ENCODE peak calls at places on chromosomes 13 and 19, in seven cellular contexts. One of them, this sample, is unnamed.
A peak's percentile ranks its signal among the peaks of the same experiment; 100 is the strongest.

GRCh38 chr13:59269476-59269875 is 894.3 kb downstream of the DIAPH3 start:
- DNase-seq in stimulated activated CD4-positive, alpha-beta T cell treated with anti-CD3 and anti-CD28 coated beads, Interleukin-4, amount 100 ng/mL, for 1 hour: no peak
- DNase-seq in nucleus accumbens: no peak
- DNase-seq in amygdala: no peak
- DNase-seq in thoracic aorta: no peak
- DNase-seq in NCI-H187 treated with DMSO at 0.1 percent for 48 hours: no peak
- DNase-seq in heart left ventricle: no peak
- DNase-seq in this sample: no peak

GRCh38 chr19:48480151-48480475 is 10.9 kb downstream of the CYTH2 start:
- DNase-seq in stimulated activated CD4-positive, alpha-beta T cell treated with anti-CD3 and anti-CD28 coated beads, Interleukin-4, amount 100 ng/mL, for 1 hour: peak; percentile 54
- DNase-seq in nucleus accumbens: peak; percentile 66
- DNase-seq in amygdala: peak; percentile 68
- DNase-seq in heart left ventricle: peak; percentile 82
- DNase-seq in NCI-H187 treated with DMSO at 0.1 percent for 48 hours: no peak
- DNase-seq in thoracic aorta: no peak
- DNase-seq in this sample: no peak

GRCh38 chr13:98676239-98676638 is 76.2 kb downstream of the SLC15A1 start:
- DNase-seq in NCI-H187 treated with DMSO at 0.1 percent for 48 hours: no peak
- DNase-seq in thoracic aorta: no peak
- DNase-seq in nucleus accumbens: no peak
- DNase-seq in amygdala: peak; percentile 19
- DNase-seq in stimulated activated CD4-positive, alpha-beta T cell treated with anti-CD3 and anti-CD28 coated beads, Interleukin-4, amount 100 ng/mL, for 1 hour: no peak
- DNase-seq in heart left ventricle: no peak
- DNase-seq in this sample: no peak

GRCh38 chr19:35505956-35506355 is 7.5 kb downstream of the DMKN start:
- DNase-seq in heart left ventricle: peak; percentile 20
- DNase-seq in stimulated activated CD4-positive, alpha-beta T cell treated with anti-CD3 and anti-CD28 coated beads, Interleukin-4, amount 100 ng/mL, for 1 hour: no peak
- DNase-seq in NCI-H187 treated with DMSO at 0.1 percent for 48 hours: no peak
- DNase-seq in nucleus accumbens: no peak
- DNase-seq in thoracic aorta: no peak
- DNase-seq in amygdala: no peak
- DNase-seq in this sample: no peak

GRCh38 chr19:7333198-7334118 is 15.3 kb upstream of the ARHGEF18 start:
- DNase-seq in heart left ventricle: no peak
- DNase-seq in nucleus accumbens: no peak
- DNase-seq in thoracic aorta: no peak
- DNase-seq in amygdala: no peak
- DNase-seq in NCI-H187 treated with DMSO at 0.1 percent for 48 hours: no peak
- DNase-seq in stimulated activated CD4-positive, alpha-beta T cell treated with anti-CD3 and anti-CD28 coated beads, Interleukin-4, amount 100 ng/mL, for 1 hour: no peak
- DNase-seq in this sample: no peak

GRCh38 chr13:32622827-32623226 is 36.6 kb downstream of the PDS5B start:
- DNase-seq in stimulated activated CD4-positive, alpha-beta T cell treated with anti-CD3 and anti-CD28 coated beads, Interleukin-4, amount 100 ng/mL, for 1 hour: no peak
- DNase-seq in amygdala: no peak
- DNase-seq in heart left ventricle: no peak
- DNase-seq in NCI-H187 treated with DMSO at 0.1 percent for 48 hours: no peak
- DNase-seq in nucleus accumbens: no peak
- DNase-seq in thoracic aorta: no peak
- DNase-seq in this sample: no peak

GRCh38 chr13:19960673-19961015 is 2.1 kb downstream of the ZMYM2 start:
- DNase-seq in stimulated activated CD4-positive, alpha-beta T cell treated with anti-CD3 and anti-CD28 coated beads, Interleukin-4, amount 100 ng/mL, for 1 hour: no peak
- DNase-seq in nucleus accumbens: no peak
- DNase-seq in NCI-H187 treated with DMSO at 0.1 percent for 48 hours: no peak
- DNase-seq in amygdala: no peak
- DNase-seq in thoracic aorta: no peak
- DNase-seq in heart left ventricle: no peak
- DNase-seq in this sample: no peak

GRCh38 chr19:33390120-33390907 is 16.8 kb downstream of the CEBPG start:
- DNase-seq in thoracic aorta: no peak
- DNase-seq in nucleus accumbens: no peak
- DNase-seq in heart left ventricle: peak; percentile 82
- DNase-seq in stimulated activated CD4-positive, alpha-beta T cell treated with anti-CD3 and anti-CD28 coated beads, Interleukin-4, amount 100 ng/mL, for 1 hour: no peak
- DNase-seq in amygdala: no peak
- DNase-seq in NCI-H187 treated with DMSO at 0.1 percent for 48 hours: no peak
- DNase-seq in this sample: peak; percentile 56

GRCh38 chr13:82206241-82206640 is 1676.0 kb downstream of the SLITRK1 start:
- DNase-seq in amygdala: no peak
- DNase-seq in stimulated activated CD4-positive, alpha-beta T cell treated with anti-CD3 and anti-CD28 coated beads, Interleukin-4, amount 100 ng/mL, for 1 hour: no peak
- DNase-seq in nucleus accumbens: no peak
- DNase-seq in NCI-H187 treated with DMSO at 0.1 percent for 48 hours: no peak
- DNase-seq in thoracic aorta: no peak
- DNase-seq in heart left ventricle: no peak
- DNase-seq in this sample: no peak

GRCh38 chr13:42048625-42049453 is at the start of gene DGKH:
- DNase-seq in stimulated activated CD4-positive, alpha-beta T cell treated with anti-CD3 and anti-CD28 coated beads, Interleukin-4, amount 100 ng/mL, for 1 hour: peak; percentile 64
- DNase-seq in NCI-H187 treated with DMSO at 0.1 percent for 48 hours: no peak
- DNase-seq in heart left ventricle: peak; percentile 89
- DNase-seq in nucleus accumbens: peak; percentile 78
- DNase-seq in amygdala: peak; percentile 73
- DNase-seq in thoracic aorta: peak; percentile 50
- DNase-seq in this sample: peak; percentile 47

GRCh38 chr13:112454648-112455334 is 78.6 kb downstream of the SPACA7 start:
- DNase-seq in thoracic aorta: no peak
- DNase-seq in nucleus accumbens: no peak
- DNase-seq in heart left ventricle: peak; percentile 32
- DNase-seq in NCI-H187 treated with DMSO at 0.1 percent for 48 hours: no peak
- DNase-seq in amygdala: no peak
- DNase-seq in stimulated activated CD4-positive, alpha-beta T cell treated with anti-CD3 and anti-CD28 coated beads, Interleukin-4, amount 100 ng/mL, for 1 hour: no peak
- DNase-seq in this sample: no peak

GRCh38 chr19:55230329-55230728 is 1.8 kb upstream of the TMEM86B start:
- DNase-seq in thoracic aorta: no peak
- DNase-seq in nucleus accumbens: no peak
- DNase-seq in NCI-H187 treated with DMSO at 0.1 percent for 48 hours: no peak
- DNase-seq in amygdala: no peak
- DNase-seq in stimulated activated CD4-positive, alpha-beta T cell treated with anti-CD3 and anti-CD28 coated beads, Interleukin-4, amount 100 ng/mL, for 1 hour: no peak
- DNase-seq in heart left ventricle: no peak
- DNase-seq in this sample: no peak

GRCh38 chr19:15696654-15697194 is 23.8 kb downstream of the CYP4F12 start:
- DNase-seq in heart left ventricle: no peak
- DNase-seq in stimulated activated CD4-positive, alpha-beta T cell treated with anti-CD3 and anti-CD28 coated beads, Interleukin-4, amount 100 ng/mL, for 1 hour: no peak
- DNase-seq in nucleus accumbens: no peak
- DNase-seq in amygdala: no peak
- DNase-seq in NCI-H187 treated with DMSO at 0.1 percent for 48 hours: no peak
- DNase-seq in thoracic aorta: no peak
- DNase-seq in this sample: no peak

GRCh38 chr19:35257113-35257461 is 8.3 kb downstream of the LSR start:
- DNase-seq in nucleus accumbens: no peak
- DNase-seq in thoracic aorta: no peak
- DNase-seq in stimulated activated CD4-positive, alpha-beta T cell treated with anti-CD3 and anti-CD28 coated beads, Interleukin-4, amount 100 ng/mL, for 1 hour: no peak
- DNase-seq in NCI-H187 treated with DMSO at 0.1 percent for 48 hours: no peak
- DNase-seq in heart left ventricle: no peak
- DNase-seq in amygdala: no peak
- DNase-seq in this sample: no peak

GRCh38 chr19:12843999-12844732 is 5.9 kb downstream of the MAST1 start:
- DNase-seq in stimulated activated CD4-positive, alpha-beta T cell treated with anti-CD3 and anti-CD28 coated beads, Interleukin-4, amount 100 ng/mL, for 1 hour: no peak
- DNase-seq in heart left ventricle: no peak
- DNase-seq in thoracic aorta: no peak
- DNase-seq in NCI-H187 treated with DMSO at 0.1 percent for 48 hours: no peak
- DNase-seq in nucleus accumbens: no peak
- DNase-seq in amygdala: no peak
- DNase-seq in this sample: no peak

GRCh38 chr19:50422397-50423278 is 3.9 kb downstream of the SPIB start:
- DNase-seq in heart left ventricle: no peak
- DNase-seq in amygdala: no peak
- DNase-seq in NCI-H187 treated with DMSO at 0.1 percent for 48 hours: no peak
- DNase-seq in stimulated activated CD4-positive, alpha-beta T cell treated with anti-CD3 and anti-CD28 coated beads, Interleukin-4, amount 100 ng/mL, for 1 hour: no peak
- DNase-seq in thoracic aorta: no peak
- DNase-seq in nucleus accumbens: no peak
- DNase-seq in this sample: no peak

GRCh38 chr19:11479090-11479469 is 1.8 kb downstream of the ELAVL3 start:
- DNase-seq in nucleus accumbens: peak; percentile 27
- DNase-seq in NCI-H187 treated with DMSO at 0.1 percent for 48 hours: no peak
- DNase-seq in amygdala: no peak
- DNase-seq in stimulated activated CD4-positive, alpha-beta T cell treated with anti-CD3 and anti-CD28 coated beads, Interleukin-4, amount 100 ng/mL, for 1 hour: no peak
- DNase-seq in heart left ventricle: no peak
- DNase-seq in thoracic aorta: no peak
- DNase-seq in this sample: no peak

GRCh38 chr19:58054792-58055482 is 4.1 kb upstream of the ZNF135 start:
- DNase-seq in thoracic aorta: no peak
- DNase-seq in heart left ventricle: no peak
- DNase-seq in nucleus accumbens: peak; percentile 75
- DNase-seq in stimulated activated CD4-positive, alpha-beta T cell treated with anti-CD3 and anti-CD28 coated beads, Interleukin-4, amount 100 ng/mL, for 1 hour: no peak
- DNase-seq in NCI-H187 treated with DMSO at 0.1 percent for 48 hours: no peak
- DNase-seq in amygdala: peak; percentile 70
- DNase-seq in this sample: no peak

GRCh38 chr19:45514376-45515051 is 7.2 kb downstream of the VASP start:
- DNase-seq in heart left ventricle: no peak
- DNase-seq in amygdala: no peak
- DNase-seq in nucleus accumbens: no peak
- DNase-seq in stimulated activated CD4-positive, alpha-beta T cell treated with anti-CD3 and anti-CD28 coated beads, Interleukin-4, amount 100 ng/mL, for 1 hour: no peak
- DNase-seq in thoracic aorta: no peak
- DNase-seq in NCI-H187 treated with DMSO at 0.1 percent for 48 hours: no peak
- DNase-seq in this sample: no peak

GRCh38 chr19:11849264-11849615 is 714 bp downstream of the ZNF439 start:
- DNase-seq in NCI-H187 treated with DMSO at 0.1 percent for 48 hours: no peak
- DNase-seq in thoracic aorta: no peak
- DNase-seq in heart left ventricle: no peak
- DNase-seq in stimulated activated CD4-positive, alpha-beta T cell treated with anti-CD3 and anti-CD28 coated beads, Interleukin-4, amount 100 ng/mL, for 1 hour: no peak
- DNase-seq in nucleus accumbens: no peak
- DNase-seq in amygdala: no peak
- DNase-seq in this sample: no peak

GRCh38 chr19:10226376-10227214 is 4.5 kb downstream of the S1PR2 start:
- DNase-seq in thoracic aorta: no peak
- DNase-seq in amygdala: peak; percentile 43
- DNase-seq in heart left ventricle: peak; percentile 80
- DNase-seq in NCI-H187 treated with DMSO at 0.1 percent for 48 hours: no peak
- DNase-seq in nucleus accumbens: peak; percentile 78
- DNase-seq in stimulated activated CD4-positive, alpha-beta T cell treated with anti-CD3 and anti-CD28 coated beads, Interleukin-4, amount 100 ng/mL, for 1 hour: no peak
- DNase-seq in this sample: peak; percentile 62

GRCh38 chr13:59643239-59643865 is 520.4 kb downstream of the DIAPH3 start:
- DNase-seq in thoracic aorta: no peak
- DNase-seq in amygdala: no peak
- DNase-seq in nucleus accumbens: no peak
- DNase-seq in heart left ventricle: no peak
- DNase-seq in NCI-H187 treated with DMSO at 0.1 percent for 48 hours: no peak
- DNase-seq in stimulated activated CD4-positive, alpha-beta T cell treated with anti-CD3 and anti-CD28 coated beads, Interleukin-4, amount 100 ng/mL, for 1 hour: no peak
- DNase-seq in this sample: no peak

GRCh38 chr13:36710396-36710795 is 36.6 kb downstream of the SERTM1 start:
- DNase-seq in heart left ventricle: no peak
- DNase-seq in NCI-H187 treated with DMSO at 0.1 percent for 48 hours: no peak
- DNase-seq in nucleus accumbens: no peak
- DNase-seq in thoracic aorta: no peak
- DNase-seq in amygdala: no peak
- DNase-seq in stimulated activated CD4-positive, alpha-beta T cell treated with anti-CD3 and anti-CD28 coated beads, Interleukin-4, amount 100 ng/mL, for 1 hour: no peak
- DNase-seq in this sample: no peak

GRCh38 chr19:58563034-58563573 is 4.7 kb upstream of the UBE2M start:
- DNase-seq in nucleus accumbens: no peak
- DNase-seq in heart left ventricle: peak; percentile 75
- DNase-seq in thoracic aorta: no peak
- DNase-seq in stimulated activated CD4-positive, alpha-beta T cell treated with anti-CD3 and anti-CD28 coated beads, Interleukin-4, amount 100 ng/mL, for 1 hour: peak; percentile 42
- DNase-seq in amygdala: no peak
- DNase-seq in NCI-H187 treated with DMSO at 0.1 percent for 48 hours: no peak
- DNase-seq in this sample: no peak

GRCh38 chr13:110305001-110305400 is 2.0 kb downstream of the COL4A1 start:
- DNase-seq in heart left ventricle: no peak
- DNase-seq in NCI-H187 treated with DMSO at 0.1 percent for 48 hours: no peak
- DNase-seq in thoracic aorta: no peak
- DNase-seq in amygdala: no peak
- DNase-seq in nucleus accumbens: no peak
- DNase-seq in stimulated activated CD4-positive, alpha-beta T cell treated with anti-CD3 and anti-CD28 coated beads, Interleukin-4, amount 100 ng/mL, for 1 hour: no peak
- DNase-seq in this sample: no peak

GRCh38 chr13:90738881-90739280 is 608.6 kb upstream of the MIR17HG start:
- DNase-seq in NCI-H187 treated with DMSO at 0.1 percent for 48 hours: no peak
- DNase-seq in stimulated activated CD4-positive, alpha-beta T cell treated with anti-CD3 and anti-CD28 coated beads, Interleukin-4, amount 100 ng/mL, for 1 hour: no peak
- DNase-seq in thoracic aorta: no peak
- DNase-seq in amygdala: no peak
- DNase-seq in heart left ventricle: no peak
- DNase-seq in nucleus accumbens: no peak
- DNase-seq in this sample: no peak

GRCh38 chr13:110484290-110485048 is 77.1 kb downstream of the RAB20 start:
- DNase-seq in NCI-H187 treated with DMSO at 0.1 percent for 48 hours: no peak
- DNase-seq in heart left ventricle: no peak
- DNase-seq in stimulated activated CD4-positive, alpha-beta T cell treated with anti-CD3 and anti-CD28 coated beads, Interleukin-4, amount 100 ng/mL, for 1 hour: no peak
- DNase-seq in nucleus accumbens: no peak
- DNase-seq in thoracic aorta: no peak
- DNase-seq in amygdala: no peak
- DNase-seq in this sample: no peak

GRCh38 chr13:113732961-113733950 is 25.8 kb upstream of the TMEM255B start:
- DNase-seq in NCI-H187 treated with DMSO at 0.1 percent for 48 hours: no peak
- DNase-seq in heart left ventricle: peak; percentile 51
- DNase-seq in amygdala: no peak
- DNase-seq in thoracic aorta: no peak
- DNase-seq in nucleus accumbens: no peak
- DNase-seq in stimulated activated CD4-positive, alpha-beta T cell treated with anti-CD3 and anti-CD28 coated beads, Interleukin-4, amount 100 ng/mL, for 1 hour: no peak
- DNase-seq in this sample: no peak

GRCh38 chr19:49340865-49341718 is 5.9 kb downstream of the CD37 start:
- DNase-seq in thoracic aorta: no peak
- DNase-seq in NCI-H187 treated with DMSO at 0.1 percent for 48 hours: no peak
- DNase-seq in heart left ventricle: no peak
- DNase-seq in stimulated activated CD4-positive, alpha-beta T cell treated with anti-CD3 and anti-CD28 coated beads, Interleukin-4, amount 100 ng/mL, for 1 hour: no peak
- DNase-seq in nucleus accumbens: no peak
- DNase-seq in amygdala: no peak
- DNase-seq in this sample: peak; percentile 14

GRCh38 chr13:33487575-33488243 is 202.2 kb upstream of the STARD13 start:
- DNase-seq in NCI-H187 treated with DMSO at 0.1 percent for 48 hours: no peak
- DNase-seq in stimulated activated CD4-positive, alpha-beta T cell treated with anti-CD3 and anti-CD28 coated beads, Interleukin-4, amount 100 ng/mL, for 1 hour: no peak
- DNase-seq in amygdala: no peak
- DNase-seq in heart left ventricle: no peak
- DNase-seq in nucleus accumbens: no peak
- DNase-seq in thoracic aorta: no peak
- DNase-seq in this sample: no peak

GRCh38 chr13:44710576-44710975 is 134.4 kb upstream of the TSC22D1 start:
- DNase-seq in stimulated activated CD4-positive, alpha-beta T cell treated with anti-CD3 and anti-CD28 coated beads, Interleukin-4, amount 100 ng/mL, for 1 hour: peak; percentile 4
- DNase-seq in heart left ventricle: no peak
- DNase-seq in amygdala: no peak
- DNase-seq in thoracic aorta: no peak
- DNase-seq in nucleus accumbens: no peak
- DNase-seq in NCI-H187 treated with DMSO at 0.1 percent for 48 hours: no peak
- DNase-seq in this sample: no peak

GRCh38 chr13:113074401-113074800 is 31.2 kb upstream of the F7 start:
- DNase-seq in amygdala: no peak
- DNase-seq in stimulated activated CD4-positive, alpha-beta T cell treated with anti-CD3 and anti-CD28 coated beads, Interleukin-4, amount 100 ng/mL, for 1 hour: no peak
- DNase-seq in heart left ventricle: peak; percentile 18
- DNase-seq in thoracic aorta: no peak
- DNase-seq in nucleus accumbens: no peak
- DNase-seq in NCI-H187 treated with DMSO at 0.1 percent for 48 hours: no peak
- DNase-seq in this sample: no peak

GRCh38 chr19:13796301-13797057 is 1.2 kb downstream of the ZSWIM4 start:
- DNase-seq in nucleus accumbens: no peak
- DNase-seq in heart left ventricle: peak; percentile 84
- DNase-seq in NCI-H187 treated with DMSO at 0.1 percent for 48 hours: no peak
- DNase-seq in amygdala: no peak
- DNase-seq in stimulated activated CD4-positive, alpha-beta T cell treated with anti-CD3 and anti-CD28 coated beads, Interleukin-4, amount 100 ng/mL, for 1 hour: no peak
- DNase-seq in thoracic aorta: peak; percentile 77
- DNase-seq in this sample: peak; percentile 71

GRCh38 chr19:6220385-6221191 is 59.2 kb downstream of the MLLT1 start:
- DNase-seq in stimulated activated CD4-positive, alpha-beta T cell treated with anti-CD3 and anti-CD28 coated beads, Interleukin-4, amount 100 ng/mL, for 1 hour: no peak
- DNase-seq in thoracic aorta: no peak
- DNase-seq in amygdala: no peak
- DNase-seq in NCI-H187 treated with DMSO at 0.1 percent for 48 hours: no peak
- DNase-seq in heart left ventricle: peak; percentile 75
- DNase-seq in nucleus accumbens: no peak
- DNase-seq in this sample: peak; percentile 72

GRCh38 chr13:93260591-93260990 is 34.0 kb downstream of the GPC6 start:
- DNase-seq in heart left ventricle: no peak
- DNase-seq in stimulated activated CD4-positive, alpha-beta T cell treated with anti-CD3 and anti-CD28 coated beads, Interleukin-4, amount 100 ng/mL, for 1 hour: no peak
- DNase-seq in thoracic aorta: no peak
- DNase-seq in nucleus accumbens: no peak
- DNase-seq in NCI-H187 treated with DMSO at 0.1 percent for 48 hours: no peak
- DNase-seq in amygdala: no peak
- DNase-seq in this sample: no peak

GRCh38 chr13:98142427-98143156 is at the start of gene FARP1:
- DNase-seq in thoracic aorta: no peak
- DNase-seq in NCI-H187 treated with DMSO at 0.1 percent for 48 hours: peak; percentile 25
- DNase-seq in heart left ventricle: peak; percentile 84
- DNase-seq in nucleus accumbens: peak; percentile 17
- DNase-seq in stimulated activated CD4-positive, alpha-beta T cell treated with anti-CD3 and anti-CD28 coated beads, Interleukin-4, amount 100 ng/mL, for 1 hour: peak; percentile 31
- DNase-seq in amygdala: peak; percentile 68
- DNase-seq in this sample: peak; percentile 62

GRCh38 chr19:7963566-7963965 is 20.1 kb upstream of the TIMM44 start:
- DNase-seq in stimulated activated CD4-positive, alpha-beta T cell treated with anti-CD3 and anti-CD28 coated beads, Interleukin-4, amount 100 ng/mL, for 1 hour: no peak
- DNase-seq in amygdala: no peak
- DNase-seq in nucleus accumbens: no peak
- DNase-seq in NCI-H187 treated with DMSO at 0.1 percent for 48 hours: no peak
- DNase-seq in thoracic aorta: no peak
- DNase-seq in heart left ventricle: peak; percentile 34
- DNase-seq in this sample: no peak

GRCh38 chr13:35283856-35284255 is 192.6 kb downstream of the MAB21L1 start:
- DNase-seq in heart left ventricle: no peak
- DNase-seq in amygdala: no peak
- DNase-seq in thoracic aorta: no peak
- DNase-seq in NCI-H187 treated with DMSO at 0.1 percent for 48 hours: no peak
- DNase-seq in nucleus accumbens: no peak
- DNase-seq in stimulated activated CD4-positive, alpha-beta T cell treated with anti-CD3 and anti-CD28 coated beads, Interleukin-4, amount 100 ng/mL, for 1 hour: no peak
- DNase-seq in this sample: no peak